ENCODE peak calls at places on chromosome 1, in eight cellular contexts. Q is NCI-H345, D is heart left ventricle, N is prostate gland, R is HFFc6, Z is T1000, M is GDM1, K is GM10248. G is an unnamed sample.

GRCh38 chr1:234154320-234155251 is 218.7 kb upstream of the COA6 start:
- DNase-seq in Q (peak; percentile 84), D (no peak), N (peak; percentile 27), R (peak; percentile 71), Z (no peak), M (no peak), K (peak; percentile 38), G (peak; percentile 41)

GRCh38 chr1:12464627-12465056 is 153.4 kb downstream of the DHRS3 start:
- DNase-seq in Q (no peak), D (no peak), N (peak; percentile 82), R (peak; percentile 22), Z (no peak), M (no peak), K (no peak), G (no peak)

GRCh38 chr1:100799954-100800612 is 80.5 kb downstream of the VCAM1 start:
- DNase-seq in Q (no peak), D (no peak), N (no peak), R (no peak), Z (no peak), M (no peak), K (no peak), G (no peak)

GRCh38 chr1:92029241-92029922 is 403 bp upstream of the EPHX4 start:
- DNase-seq in Q (no peak), D (no peak), N (no peak), R (no peak), Z (peak; percentile 37), M (no peak), K (no peak), G (no peak)

GRCh38 chr1:8016244-8017241 is 9.6 kb downstream of the ERRFI1 start:
- DNase-seq in Q (no peak), D (no peak), N (no peak), R (no peak), Z (no peak), M (no peak), K (no peak), G (no peak)

GRCh38 chr1:55318111-55318817 is 103.1 kb upstream of the USP24 start:
- DNase-seq in Q (no peak), D (no peak), N (no peak), R (no peak), Z (no peak), M (peak; percentile 4), K (no peak), G (no peak)

GRCh38 chr1:111921948-111922347 is 67.5 kb downstream of the KCND3 start:
- DNase-seq in Q (no peak), D (no peak), N (no peak), R (no peak), Z (no peak), M (no peak), K (no peak), G (no peak)

GRCh38 chr1:29218223-29218622 is 12.5 kb downstream of the MECR start:
- DNase-seq in Q (no peak), D (no peak), N (no peak), R (no peak), Z (no peak), M (no peak), K (no peak), G (no peak)

GRCh38 chr1:167510880-167511279 is 7.4 kb downstream of the CD247 start:
- DNase-seq in Q (no peak), D (no peak), N (no peak), R (no peak), Z (no peak), M (no peak), K (no peak), G (no peak)

GRCh38 chr1:30106125-30106524 is 617.3 kb downstream of the MATN1 start:
- DNase-seq in Q (peak; percentile 28), D (no peak), N (peak; percentile 6), R (peak; percentile 10), Z (no peak), M (no peak), K (no peak), G (no peak)

GRCh38 chr1:204418174-204419063 is 6.8 kb upstream of the PPP1R15B start:
- DNase-seq in Q (no peak), D (no peak), N (no peak), R (peak; percentile 73), Z (no peak), M (no peak), K (peak; percentile 57), G (no peak)